ENCODE peak calls at places on chromosomes 1 and 21, in five cellular contexts. B is GM23338, H is PC-3, K is HCT116, F is OCI-LY7. G is an unnamed sample.

GRCh38 chr21:41631564-41632461 is 123.9 kb upstream of the TMPRSS2 start:
- DNase-seq in B (no peak), H (peak; percentile 96), K (no peak), F (no peak), G (no peak)

GRCh38 chr1:173005196-173005864 is 45.4 kb downstream of the TNFSF18 start:
- DNase-seq in B (no peak), H (peak; percentile 26), K (no peak), F (no peak), G (no peak)

GRCh38 chr1:164754088-164754600 is 195.2 kb downstream of the PBX1 start:
- DNase-seq in B (no peak), H (no peak), K (no peak), F (no peak), G (no peak)

GRCh38 chr1:235784950-235785349 is 81.8 kb downstream of the LYST start:
- DNase-seq in B (no peak), H (no peak), K (no peak), F (no peak), G (no peak)

GRCh38 chr1:168386949-168387586 is 106.4 kb downstream of the TBX19 start:
- DNase-seq in B (peak; percentile 81), H (peak; percentile 59), K (peak; percentile 64), F (no peak), G (peak; percentile 58)

GRCh38 chr1:165443539-165444289 is 1.2 kb downstream of the RXRG start:
- DNase-seq in B (peak; percentile 39), H (no peak), K (no peak), F (no peak), G (no peak)

GRCh38 chr21:40013001-40013735 is 145.9 kb downstream of the PCP4 start:
- DNase-seq in B (no peak), H (no peak), K (no peak), F (no peak), G (no peak)

GRCh38 chr1:201769966-201770365 is 59.0 kb upstream of the IPO9 start:
- DNase-seq in B (no peak), H (no peak), K (no peak), F (no peak), G (no peak)

GRCh38 chr1:167132306-167133010 is 38.6 kb downstream of the STYXL2 start:
- DNase-seq in B (no peak), H (no peak), K (no peak), F (no peak), G (no peak)

GRCh38 chr1:30384286-30385245 is 338.8 kb downstream of the MATN1 start:
- DNase-seq in B (no peak), H (no peak), K (no peak), F (no peak), G (peak; percentile 76)

GRCh38 chr1:63787875-63788274 is 14.1 kb downstream of the ROR1 start:
- DNase-seq in B (no peak), H (no peak), K (no peak), F (no peak), G (no peak)

GRCh38 chr1:167082511-167083027 is 7.6 kb downstream of the GPA33 start:
- DNase-seq in B (no peak), H (peak; percentile 71), K (peak; percentile 39), F (no peak), G (no peak)

GRCh38 chr1:84223751-84224432 is 77.6 kb upstream of the SAMD13 start:
- DNase-seq in B (peak; percentile 28), H (no peak), K (no peak), F (no peak), G (no peak)

GRCh38 chr1:55632058-55632457 is 416.9 kb upstream of the USP24 start:
- DNase-seq in B (no peak), H (peak; percentile 70), K (no peak), F (no peak), G (no peak)

GRCh38 chr1:94772230-94772641 is 47.9 kb upstream of the SLC44A3 start:
- DNase-seq in B (no peak), H (peak; percentile 43), K (no peak), F (no peak), G (no peak)
- TF ChIP-seq EZH2phosphoT487 in B (no peak), H (no peak), K (no peak), F (no peak), G (no peak)

GRCh38 chr1:118132000-118132399 is 53.0 kb downstream of the SPAG17 start:
- DNase-seq in B (no peak), H (no peak), K (no peak), F (no peak), G (no peak)

GRCh38 chr1:118136511-118136937 is 48.5 kb downstream of the SPAG17 start:
- DNase-seq in B (no peak), H (peak; percentile 67), K (no peak), F (no peak), G (no peak)
- TF ChIP-seq EZH2phosphoT487 in B (no peak), H (no peak), K (no peak), F (no peak), G (no peak)

GRCh38 chr1:181127898-181128453 is 39.5 kb downstream of the IER5 start:
- DNase-seq in B (no peak), H (peak; percentile 46), K (no peak), F (no peak), G (no peak)
- TF ChIP-seq EZH2phosphoT487 in B (no peak), H (no peak), K (no peak), F (no peak), G (no peak)

DNA sequence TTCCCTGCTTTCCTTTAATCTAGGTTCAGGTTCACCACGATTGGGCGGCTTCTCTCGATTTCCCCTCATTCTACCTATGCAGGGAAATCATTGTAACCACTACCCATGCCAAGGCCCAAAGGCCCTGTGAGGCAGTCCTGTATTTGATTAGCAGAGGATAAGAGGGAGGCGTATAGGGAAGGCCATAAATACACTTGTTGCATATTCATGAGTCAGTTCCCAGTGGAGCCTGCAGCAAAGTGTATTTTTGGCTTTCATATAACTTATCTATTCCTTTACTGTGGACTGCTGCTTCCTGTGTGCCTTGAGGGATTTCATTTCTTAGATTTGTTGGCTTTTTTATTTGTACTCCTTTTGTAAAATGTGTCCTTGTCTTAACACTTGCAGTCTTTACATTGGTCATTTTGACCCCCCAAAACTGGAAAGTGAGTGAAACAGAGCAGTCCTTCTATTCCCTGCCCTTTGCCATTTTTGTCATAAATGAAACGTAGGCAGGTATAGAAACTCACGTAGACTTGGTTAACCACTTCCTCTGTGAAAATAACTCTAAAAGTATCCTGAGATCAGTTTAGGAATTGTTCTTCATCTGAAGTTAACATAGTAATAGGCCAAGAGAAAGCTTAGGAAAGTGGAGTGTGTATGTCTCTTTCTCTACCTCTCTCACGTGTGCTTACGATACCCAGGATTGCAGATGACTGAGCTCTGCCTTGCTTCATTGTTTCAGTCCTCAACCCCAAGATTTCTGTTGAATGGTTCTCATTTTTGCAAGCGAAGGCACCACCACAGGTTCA is 19.6 kb upstream of the KCNQ4 start:
- DNase-seq in B (no peak), H (no peak), K (no peak), F (no peak), G (no peak)
- TF ChIP-seq EZH2phosphoT487 in B (no peak), H (no peak), K (no peak), F (no peak), G (no peak)

GRCh38 chr21:14737922-14738321 is 191.8 kb upstream of the SAMSN1 start:
- DNase-seq in B (peak; percentile 76), H (peak; percentile 83), K (peak; percentile 37), F (peak; percentile 78), G (peak; percentile 9)
- TF ChIP-seq EZH2phosphoT487 in B (no peak), H (no peak), K (no peak), F (no peak), G (no peak)

DNA sequence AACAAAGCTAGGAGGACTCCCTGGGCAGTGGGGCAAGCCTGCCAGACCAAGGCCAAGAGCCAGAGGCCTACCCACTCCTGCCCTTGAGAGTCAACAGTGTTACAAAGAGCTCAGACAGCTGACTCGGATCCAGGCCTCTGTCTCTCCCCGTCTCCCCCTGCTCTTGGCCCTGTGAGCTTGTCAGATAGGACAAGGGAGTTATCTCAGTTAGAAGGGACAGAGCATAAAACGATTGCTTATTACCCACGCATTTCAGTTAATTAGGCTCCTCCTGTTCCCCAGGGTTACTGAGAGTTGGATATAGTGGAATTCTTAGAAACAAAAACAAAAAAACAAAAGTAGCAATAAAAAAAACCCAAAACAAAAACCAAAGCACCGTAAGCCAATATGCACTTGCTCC is 1.3 kb downstream of the SLC41A1 start:
- DNase-seq in B (no peak), H (no peak), K (no peak), F (no peak), G (peak; percentile 59)
- TF ChIP-seq EZH2phosphoT487 in B (no peak), H (no peak), K (no peak), F (no peak), G (no peak)

GRCh38 chr1:109787845-109788605 is 24.3 kb upstream of the EPS8L3 start:
- DNase-seq in B (no peak), H (no peak), K (no peak), F (no peak), G (peak; percentile 63)

GRCh38 chr1:109790735-109791494 is 27.2 kb upstream of the EPS8L3 start:
- DNase-seq in B (peak; percentile 61), H (no peak), K (peak; percentile 27), F (peak; percentile 71), G (no peak)

GRCh38 chr1:109788695-109789521 is 25.2 kb upstream of the EPS8L3 start:
- DNase-seq in B (peak; percentile 72), H (peak; percentile 39), K (peak; percentile 21), F (peak; percentile 10), G (peak; percentile 66)

GRCh38 chr1:109790329-109790728 is 26.6 kb upstream of the EPS8L3 start:
- DNase-seq in B (no peak), H (no peak), K (no peak), F (no peak), G (no peak)

GRCh38 chr1:109789771-109790170 is 26.0 kb upstream of the EPS8L3 start:
- DNase-seq in B (no peak), H (no peak), K (no peak), F (no peak), G (peak; percentile 4)
- TF ChIP-seq EZH2phosphoT487 in B (no peak), H (no peak), K (no peak), F (no peak), G (no peak)

GRCh38 chr21:33884361-33885157 is 31.0 kb downstream of the ATP5PO start:
- DNase-seq in B (no peak), H (no peak), K (no peak), F (no peak), G (no peak)
- TF ChIP-seq EZH2phosphoT487 in B (no peak), H (no peak), K (no peak), F (no peak), G (no peak)